ENCODE peak calls at places on chromosomes 7 and 10, in seven cellular contexts. Q is epithelial cell of esophagus, K is heart right ventricle, O is neural progenitor cell, E is AG09309, M is DND-41, Z is BJ. Y is an unnamed sample.

GRCh38 chr10:101441539-101442455 is 87.8 kb downstream of the BTRC start:
- DNase-seq in Q (peak), K (peak), O (peak), E (peak), M (peak), Z (peak), Y (no peak)

GRCh38 chr10:125066704-125067447 is 93.5 kb downstream of the CTBP2 start:
- DNase-seq in Q (no peak), K (peak), O (no peak), E (no peak), M (no peak), Z (no peak), Y (no peak)

GRCh38 chr7:107501593-107501992 is 31.7 kb downstream of the GPR22 start:
- DNase-seq in Q (peak), K (no peak), O (peak), E (no peak), M (peak), Z (peak), Y (no peak)

GRCh38 chr7:28990200-28990960 is 32.2 kb upstream of the TRIL start:
- DNase-seq in Q (no peak), K (peak), O (peak), E (no peak), M (no peak), Z (no peak), Y (peak)

GRCh38 chr7:93331706-93332105 is 99.5 kb downstream of the VPS50 start:
- DNase-seq in Q (no peak), K (no peak), O (no peak), E (no peak), M (no peak), Z (no peak), Y (no peak)

GRCh38 chr7:881441-882234 is 5.3 kb downstream of the GET4 start:
- DNase-seq in Q (no peak), K (no peak), O (no peak), E (no peak), M (no peak), Z (no peak), Y (no peak)

GRCh38 chr10:132209130-132209529 is 22.4 kb downstream of the DPYSL4 start:
- DNase-seq in Q (no peak), K (no peak), O (no peak), E (no peak), M (no peak), Z (no peak), Y (no peak)

GRCh38 chr7:47622946-47623640 is 41.2 kb upstream of the TNS3 start:
- DNase-seq in Q (peak), K (peak), O (no peak), E (peak), M (no peak), Z (peak), Y (no peak)

GRCh38 chr10:34528320-34528719 is 286.8 kb downstream of the PARD3 start:
- DNase-seq in Q (peak), K (no peak), O (peak), E (peak), M (no peak), Z (peak), Y (no peak)

GRCh38 chr7:47814905-47815613 is 133.2 kb downstream of the PKD1L1 start:
- DNase-seq in Q (no peak), K (no peak), O (peak), E (no peak), M (no peak), Z (no peak), Y (no peak)

GRCh38 chr10:95908450-95908849 is 675 bp downstream of the CC2D2B start:
- DNase-seq in Q (no peak), K (no peak), O (no peak), E (no peak), M (no peak), Z (no peak), Y (no peak)
- H3K4me3 ChIP-seq in Q (no peak), K (peak), O (no peak), E (no peak), M (no peak), Z (no peak), Y (peak)

GRCh38 chr7:87156709-87157108 is 4.5 kb downstream of the DMTF1 start:
- DNase-seq in Q (no peak), K (no peak), O (no peak), E (no peak), M (no peak), Z (no peak), Y (no peak)
- H3K4me3 ChIP-seq in Q (no peak), K (no peak), O (peak), E (no peak), M (no peak), Z (no peak), Y (peak)

DNA sequence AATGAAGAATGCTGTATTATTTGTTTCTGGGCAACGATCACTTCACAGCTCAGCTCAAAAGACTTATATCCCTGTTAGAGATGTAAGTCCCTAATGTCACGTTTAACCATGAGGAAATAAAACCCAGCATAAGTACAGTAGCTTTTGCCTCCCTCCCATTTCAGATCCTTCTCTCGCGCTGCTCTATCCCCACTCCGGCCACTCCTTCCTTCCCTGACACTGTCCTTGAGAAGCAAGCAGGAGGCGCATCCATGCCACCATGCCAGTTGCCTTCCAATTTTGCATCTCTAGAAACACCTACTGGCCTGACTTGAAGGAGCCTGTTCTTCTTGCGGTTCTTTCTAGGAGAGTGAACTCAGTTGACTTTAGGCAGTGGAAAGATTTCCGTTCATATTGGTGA is 1.2 kb downstream of the FAM180A start:
- DNase-seq in Q (no peak), K (no peak), O (no peak), E (no peak), M (no peak), Z (no peak), Y (no peak)
- H3K4me3 ChIP-seq in Q (no peak), K (peak), O (no peak), E (peak), M (no peak), Z (no peak), Y (peak)

GRCh38 chr7:27141138-27141537 is 2.3 kb downstream of the HOXA5 start:
- DNase-seq in Q (no peak), K (no peak), O (no peak), E (no peak), M (no peak), Z (no peak), Y (no peak)
- H3K4me3 ChIP-seq in Q (no peak), K (no peak), O (no peak), E (no peak), M (no peak), Z (no peak), Y (no peak)

Y was measured in tibial artery.